ENCODE peak calls at places on chromosomes 6 and 20, in nine cellular contexts. V is suprapubic skin, D is prostate gland, B is transverse colon, F is K562, I is breast epithelium, W is endothelial cell of umbilical vein, U is H1, T is HCT116. S is an unnamed sample.

GRCh38 chr6:27541212-27541931 is 68.5 kb upstream of the ZNF184 start:
- DNase-seq in F (peak), D (no peak), I (no peak), U (peak), W (peak), V (no peak), B (no peak), T (peak), S (no peak)

GRCh38 chr20:50304501-50304856 is 113.8 kb downstream of the CEBPB start:
- DNase-seq in I (no peak), V (no peak), U (no peak), D (no peak), B (peak), F (no peak), W (no peak), T (no peak), S (no peak)

GRCh38 chr6:111921108-111921507 is 47.9 kb upstream of the FYN start:
- DNase-seq in I (no peak), T (no peak), V (no peak), U (no peak), B (no peak), W (no peak), F (no peak), D (no peak), S (no peak)

GRCh38 chr6:4682431-4683159 is 93.6 kb upstream of the CDYL start:
- DNase-seq in D (no peak), V (no peak), B (no peak), F (no peak), W (no peak), U (no peak), I (no peak), T (no peak), S (no peak)

GRCh38 chr6:20241102-20241501 is 28.8 kb upstream of the MBOAT1 start:
- DNase-seq in V (no peak), W (no peak), I (no peak), U (no peak), T (no peak), F (no peak), B (no peak), D (no peak), S (no peak)

GRCh38 chr20:62724692-62725595 is 16.3 kb downstream of the NTSR1 start:
- DNase-seq in B (no peak), V (no peak), W (no peak), I (no peak), U (no peak), F (no peak), T (no peak), D (no peak), S (no peak)

GRCh38 chr6:33713786-33714185 is 2.3 kb upstream of the UQCC2 start:
- DNase-seq in D (no peak), W (no peak), I (no peak), V (no peak), B (no peak), F (no peak), U (no peak), T (no peak), S (no peak)

GRCh38 chr6:102812242-102812641 is 1418.7 kb downstream of the GRIK2 start:
- DNase-seq in U (no peak), W (no peak), I (no peak), F (no peak), V (no peak), D (no peak), T (no peak), B (no peak), S (no peak)

GRCh38 chr6:37785688-37786270 is 33.7 kb upstream of the ZFAND3 start:
- DNase-seq in I (no peak), U (no peak), W (no peak), B (no peak), F (no peak), V (no peak), T (no peak), D (no peak), S (no peak)

GRCh38 chr6:16481680-16482079 is 243.3 kb downstream of the GMPR start:
- DNase-seq in F (no peak), I (no peak), W (no peak), U (no peak), B (no peak), D (no peak), T (no peak), V (no peak), S (no peak)

GRCh38 chr20:63130654-63131577 is 85.0 kb downstream of the YTHDF1 start:
- DNase-seq in B (no peak), T (no peak), F (no peak), I (peak), V (peak), D (no peak), W (no peak), U (no peak), S (no peak)

GRCh38 chr20:19431308-19431685 is 218.9 kb downstream of the SLC24A3 start:
- DNase-seq in D (no peak), U (peak), F (no peak), W (no peak), I (no peak), B (no peak), V (no peak), T (no peak), S (no peak)

GRCh38 chr6:164838068-164838615 is 471.3 kb downstream of the C6orf118 start:
- DNase-seq in B (no peak), W (no peak), I (no peak), D (no peak), T (no peak), V (no peak), U (no peak), F (no peak), S (no peak)

GRCh38 chr6:120805267-120805666 is 529.0 kb downstream of the TBC1D32 start:
- DNase-seq in I (no peak), W (no peak), B (no peak), T (no peak), V (no peak), U (no peak), F (no peak), D (no peak), S (no peak)

GRCh38 chr6:97215157-97215769 is 67.8 kb downstream of the MMS22L start:
- DNase-seq in T (peak), B (peak), F (peak), I (no peak), D (no peak), W (peak), U (no peak), V (no peak), S (no peak)

GRCh38 chr6:136508701-136509387 is 41.4 kb downstream of the MAP7 start:
- DNase-seq in F (no peak), D (no peak), U (no peak), I (no peak), W (no peak), B (no peak), T (no peak), V (no peak), S (no peak)

GRCh38 chr20:57695940-57696339 is 13.9 kb downstream of the PMEPA1 start:
- DNase-seq in D (no peak), T (no peak), B (no peak), U (no peak), V (no peak), F (no peak), I (no peak), W (no peak), S (no peak)

GRCh38 chr6:166430269-166430668 is 47.5 kb upstream of the MPC1 start:
- DNase-seq in T (no peak), F (no peak), B (no peak), W (no peak), I (no peak), U (no peak), V (no peak), D (no peak), S (no peak)

GRCh38 chr6:132404736-132405135 is 3.5 kb upstream of the MOXD1 start:
- DNase-seq in T (no peak), U (no peak), W (no peak), D (no peak), V (no peak), B (no peak), F (no peak), I (no peak), S (no peak)

GRCh38 chr6:157613011-157613522 is 210.0 kb upstream of the SNX9 start:
- DNase-seq in F (peak), I (no peak), V (no peak), U (no peak), B (no peak), T (peak), W (peak), D (no peak), S (no peak)

GRCh38 chr6:62283828-62284411 is 2.1 kb downstream of the KHDRBS2 start:
- DNase-seq in I (no peak), F (no peak), B (no peak), W (no peak), U (no peak), D (no peak), T (peak), V (no peak), S (no peak)

GRCh38 chr20:62646851-62647520 is 4.7 kb downstream of the SLCO4A1 start:
- DNase-seq in D (no peak), V (no peak), T (no peak), U (no peak), B (peak), I (no peak), W (no peak), F (no peak), S (no peak)

GRCh38 chr20:21237956-21238355 is 65.2 kb upstream of the XRN2 start:
- DNase-seq in U (no peak), W (no peak), D (no peak), V (no peak), I (no peak), B (no peak), F (no peak), T (no peak), S (no peak)

GRCh38 chr20:12660918-12661317 is 347.9 kb upstream of the SPTLC3 start:
- DNase-seq in D (no peak), W (no peak), I (no peak), T (no peak), V (no peak), F (no peak), B (no peak), U (peak), S (no peak)

GRCh38 chr20:63033635-63034510 is 27.1 kb upstream of the BHLHE23 start:
- DNase-seq in B (no peak), V (no peak), F (no peak), U (no peak), I (no peak), D (no peak), W (no peak), T (no peak), S (no peak)

GRCh38 chr6:114281496-114281895 is 61.3 kb downstream of the HS3ST5 start:
- DNase-seq in F (no peak), W (no peak), D (no peak), I (no peak), B (no peak), T (no peak), V (no peak), U (no peak), S (no peak)

GRCh38 chr6:90849686-90850085 is 262.8 kb upstream of the MAP3K7 start:
- DNase-seq in W (no peak), D (no peak), U (no peak), V (no peak), T (no peak), I (no peak), B (no peak), F (no peak), S (no peak)

GRCh38 chr6:90295854-90296345 is 743 bp downstream of the BACH2 start:
- DNase-seq in U (peak), B (peak), W (peak), T (no peak), I (peak), D (peak), F (peak), V (peak), S (peak)

GRCh38 chr6:116461563-116462507 is 660 bp downstream of the CALHM6 start:
- DNase-seq in B (peak), U (peak), T (no peak), F (no peak), I (no peak), D (no peak), W (peak), V (peak), S (peak)

GRCh38 chr6:13413906-13414555 is 73.4 kb downstream of the GFOD1 start:
- DNase-seq in U (no peak), V (peak), W (no peak), T (no peak), D (no peak), F (no peak), I (peak), B (no peak), S (no peak)

GRCh38 chr20:54137115-54137514 is 36.7 kb downstream of the CYP24A1 start:
- DNase-seq in F (no peak), W (no peak), V (no peak), B (no peak), I (no peak), D (no peak), T (no peak), U (no peak), S (no peak)

GRCh38 chr6:84766796-84767590 is 2.6 kb upstream of the TBX18 start:
- DNase-seq in T (no peak), D (no peak), F (no peak), V (no peak), U (peak), B (no peak), I (no peak), W (no peak), S (no peak)

GRCh38 chr20:4053516-4053919 is 38.2 kb upstream of the RNF24 start:
- DNase-seq in I (no peak), W (no peak), D (no peak), B (no peak), U (no peak), V (no peak), F (no peak), T (no peak), S (no peak)

GRCh38 chr6:156976144-156977088 is 199.2 kb downstream of the ARID1B start:
- DNase-seq in B (no peak), I (no peak), D (no peak), U (no peak), V (no peak), W (no peak), T (no peak), F (no peak), S (no peak)

GRCh38 chr6:163414367-163415175 is at the start of gene QKI:
- DNase-seq in V (peak), W (peak), B (peak), D (peak), U (peak), T (no peak), F (peak), I (peak), S (peak)

GRCh38 chr6:161143663-161144430 is 130.0 kb downstream of the AGPAT4 start:
- DNase-seq in B (no peak), W (no peak), I (no peak), U (no peak), V (no peak), F (no peak), D (no peak), T (no peak), S (no peak)

GRCh38 chr6:112286756-112287155 is 32.4 kb upstream of the LAMA4 start:
- DNase-seq in W (no peak), I (no peak), D (no peak), B (no peak), V (no peak), F (no peak), T (no peak), U (no peak), S (no peak)

GRCh38 chr6:90701146-90701781 is 114.4 kb upstream of the MAP3K7 start:
- DNase-seq in D (no peak), T (no peak), I (no peak), W (no peak), U (peak), F (no peak), B (no peak), V (no peak), S (no peak)

GRCh38 chr20:8635048-8635572 is 433.8 kb upstream of the PLCB4 start:
- DNase-seq in B (no peak), T (no peak), I (no peak), W (no peak), U (no peak), F (no peak), D (no peak), V (no peak), S (no peak)

GRCh38 chr6:52388790-52389189 is 26.8 kb downstream of the PAQR8 start:
- DNase-seq in W (no peak), B (no peak), D (peak), U (no peak), F (no peak), T (no peak), V (no peak), I (no peak), S (no peak)
- TF ChIP-seq POLR2AphosphoS5 in W (no peak), B (no peak), D (peak), U (no peak), F (no peak), T (no peak), V (no peak), I (no peak), S (no peak)

DNA sequence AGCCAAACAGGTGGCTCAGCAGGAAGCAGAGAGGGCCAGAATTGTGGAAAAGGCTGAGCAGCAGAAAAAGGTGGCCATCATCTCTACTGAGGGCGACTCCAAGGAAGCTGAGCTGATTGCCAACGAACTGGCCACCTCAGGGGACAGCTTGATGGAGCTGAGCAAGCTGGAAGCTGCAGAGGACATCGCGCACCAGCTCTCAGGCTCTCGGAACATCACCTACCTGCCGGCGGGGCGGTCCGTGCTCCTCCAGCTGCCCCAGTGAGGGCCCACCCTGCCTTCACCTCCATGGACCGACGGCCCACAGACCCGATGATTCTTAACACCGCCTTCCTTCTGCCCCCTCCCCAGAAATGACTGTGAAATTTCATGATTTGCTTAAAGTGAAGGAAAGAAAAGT is 17.8 kb upstream of the RAET1L start:
- DNase-seq in B (no peak), W (no peak), I (no peak), T (no peak), F (no peak), D (no peak), V (no peak), U (no peak), S (no peak)
- TF ChIP-seq POLR2A in B (no peak), W (no peak), I (no peak), T (no peak), F (no peak), D (no peak), V (no peak), U (no peak), S (no peak)

GRCh38 chr6:159777240-159777904 is 12.0 kb downstream of the TCP1 start:
- DNase-seq in F (no peak), B (peak), W (no peak), T (no peak), V (no peak), U (no peak), D (no peak), I (no peak), S (no peak)
- TF ChIP-seq POLR2AphosphoS5 in F (peak), B (peak), W (no peak), T (peak), V (no peak), U (no peak), D (no peak), I (no peak), S (peak)

GRCh38 chr20:31896049-31896448 is 25.6 kb downstream of the TTLL9 start:
- DNase-seq in F (no peak), I (no peak), T (no peak), B (no peak), U (no peak), D (no peak), W (no peak), V (peak), S (no peak)

GRCh38 chr20:31897541-31897940 is 27.1 kb downstream of the TTLL9 start:
- DNase-seq in V (peak), T (no peak), D (no peak), B (no peak), W (no peak), I (no peak), F (no peak), U (no peak), S (no peak)

GRCh38 chr20:31890646-31891045 is 20.2 kb downstream of the TTLL9 start:
- DNase-seq in T (no peak), V (peak), U (no peak), D (no peak), W (no peak), I (no peak), B (no peak), F (no peak), S (no peak)

GRCh38 chr20:31894980-31895675 is 24.7 kb downstream of the TTLL9 start:
- DNase-seq in B (peak), I (peak), V (peak), F (no peak), D (peak), W (peak), U (no peak), T (no peak), S (peak)
- TF ChIP-seq POLR2A in B (no peak), I (no peak), V (no peak), F (no peak), D (no peak), W (no peak), U (no peak), T (no peak), S (peak)

GRCh38 chr6:43785220-43785752 is 15.3 kb downstream of the VEGFA start:
- DNase-seq in I (no peak), U (no peak), F (no peak), W (no peak), D (no peak), B (no peak), T (no peak), V (no peak), S (no peak)
- TF ChIP-seq POLR2AphosphoS5 in I (no peak), U (no peak), F (peak), W (no peak), D (no peak), B (no peak), T (peak), V (no peak), S (no peak)

S was measured in GM12891.